ENCODE peak calls at places on chromosomes 4 and X, in nine cellular contexts. A is choroid plexus epithelial cell, U is uterus, F is left ventricle myocardium inferior, W is transverse colon, V is foreskin fibroblast, P is tibial nerve, E is ascending aorta, D is body of pancreas. Z is an unnamed sample.

GRCh38 chr4:118033148-118034060 is 882 bp upstream of the NDST3 start:
- DNase-seq in A (peak), U (no peak), F (no peak), W (peak), V (peak), P (no peak), E (no peak), D (peak), Z (peak)

GRCh38 chr4:30840571-30840970 is 120.4 kb downstream of the PCDH7 start:
- DNase-seq in A (peak), U (no peak), F (no peak), W (no peak), V (no peak), P (no peak), E (no peak), D (no peak), Z (peak)

GRCh38 chrX:49001521-49002090 is 458 bp downstream of the GRIPAP1 start:
- DNase-seq in A (peak), U (peak), F (no peak), W (peak), V (peak), P (no peak), E (no peak), D (no peak), Z (peak)

GRCh38 chrX:53078943-53079342 is 3.2 kb upstream of the TSPYL2 start:
- DNase-seq in A (no peak), U (no peak), F (no peak), W (no peak), V (no peak), P (no peak), E (no peak), D (no peak), Z (no peak)

GRCh38 chr4:15003891-15004700 is 1.8 kb downstream of the CPEB2 start:
- DNase-seq in A (no peak), U (peak), F (peak), W (peak), V (no peak), P (peak), E (peak), D (peak), Z (no peak)

GRCh38 chr4:25178838-25179261 is 18.6 kb upstream of the SEPSECS start:
- DNase-seq in A (no peak), U (no peak), F (no peak), W (no peak), V (no peak), P (no peak), E (no peak), D (no peak), Z (no peak)

GRCh38 chr4:125319311-125319710 is 4.6 kb downstream of the FAT4 start:
- DNase-seq in A (peak), U (no peak), F (no peak), W (no peak), V (no peak), P (no peak), E (no peak), D (no peak), Z (peak)

GRCh38 chr4:52868138-52868537 is 6.0 kb downstream of the RASL11B start:
- DNase-seq in A (peak), U (peak), F (peak), W (no peak), V (no peak), P (no peak), E (no peak), D (no peak), Z (no peak)

GRCh38 chr4:24488399-24489164 is 95.8 kb downstream of the DHX15 start:
- DNase-seq in A (peak), U (peak), F (peak), W (peak), V (peak), P (peak), E (no peak), D (peak), Z (peak)

GRCh38 chrX:111302284-111302683 is 32.0 kb upstream of the CAPN6 start:
- DNase-seq in A (no peak), U (no peak), F (no peak), W (no peak), V (no peak), P (no peak), E (no peak), D (no peak), Z (no peak)

GRCh38 chr4:134200811-134201215 is 776 bp downstream of the PABPC4L start:
- DNase-seq in A (peak), U (no peak), F (no peak), W (no peak), V (no peak), P (no peak), E (no peak), D (no peak), Z (no peak)
- H3K4me3 ChIP-seq in A (peak), U (peak), F (peak), W (no peak), V (peak), P (peak), E (peak), D (peak), Z (peak)

DNA sequence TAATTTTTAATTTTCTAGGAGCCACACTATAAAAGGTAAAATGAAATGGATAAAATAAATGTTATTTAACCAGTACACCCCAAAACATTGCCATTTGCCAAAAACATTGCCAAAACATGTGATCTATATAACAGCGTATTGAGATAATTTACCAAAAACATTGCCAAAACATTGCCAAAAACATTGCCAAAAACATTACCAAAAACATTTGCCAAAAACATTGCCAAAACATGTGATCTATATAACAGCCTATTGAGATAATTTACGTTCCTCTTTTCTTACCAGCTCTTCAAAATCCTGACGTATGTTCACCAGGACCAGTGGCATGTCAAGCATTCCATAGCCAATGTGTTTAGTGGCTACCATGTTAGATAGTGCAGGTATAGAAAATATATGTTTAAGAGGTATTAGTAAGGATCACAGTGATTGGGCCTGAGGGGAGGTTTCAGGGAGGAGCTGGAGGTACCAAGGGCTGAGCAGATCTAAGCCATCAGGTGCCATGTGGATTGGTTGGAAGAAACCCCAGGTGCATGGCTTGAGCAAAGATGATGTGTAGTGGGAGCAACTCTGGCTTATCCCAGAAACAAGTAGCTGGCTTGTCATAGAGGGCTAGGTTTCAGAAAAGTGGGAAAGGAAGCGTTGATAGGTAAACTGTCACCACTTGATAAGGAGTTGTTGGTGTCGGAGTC is 42.6 kb downstream of the RAPGEF2 start:
- DNase-seq in A (no peak), U (no peak), F (no peak), W (no peak), V (no peak), P (no peak), E (no peak), D (no peak), Z (no peak)
- TF ChIP-seq CTCF in A (no peak), U (no peak), F (no peak), W (no peak), V (no peak), P (no peak), E (no peak), D (no peak), Z (no peak)

DNA sequence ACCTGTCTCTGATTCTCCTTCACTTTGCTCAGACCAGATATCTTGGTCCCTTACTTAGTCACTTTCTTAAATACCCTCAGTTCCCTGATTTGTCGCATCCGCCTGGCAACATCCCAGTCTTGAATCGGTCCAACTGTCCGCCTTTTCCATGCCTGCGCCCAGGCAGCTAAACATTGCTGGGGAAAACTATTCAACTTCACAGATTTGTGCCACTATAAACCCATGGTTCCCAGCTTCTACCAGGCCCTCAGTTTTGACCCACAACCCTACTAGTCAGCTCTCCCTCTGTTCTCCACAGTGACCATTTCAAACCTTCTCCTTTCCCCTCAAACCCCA is 451 bp upstream of the FGD1 start:
- DNase-seq in A (no peak), U (peak), F (no peak), W (no peak), V (no peak), P (no peak), E (no peak), D (no peak), Z (no peak)
- H3K4me3 ChIP-seq in A (peak), U (peak), F (peak), W (no peak), V (peak), P (no peak), E (peak), D (no peak), Z (peak)

DNA sequence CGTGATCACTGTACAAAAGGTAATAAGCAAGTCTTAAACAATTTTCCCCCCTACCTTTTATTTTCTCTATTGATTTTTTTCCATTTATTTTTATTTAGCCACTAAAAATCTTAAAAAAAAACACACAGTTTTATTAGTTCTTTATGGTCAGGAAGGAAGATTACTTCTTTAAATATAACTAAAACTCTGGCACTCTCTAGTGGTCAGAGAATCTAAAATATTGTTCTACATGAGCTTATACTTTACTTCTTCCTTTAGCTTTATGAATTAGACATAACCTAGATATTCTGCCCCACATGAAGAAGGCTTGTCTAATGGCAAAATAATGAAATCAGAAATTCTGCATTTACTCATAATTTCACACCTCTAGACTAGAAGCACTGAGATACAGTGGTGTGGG is 135.2 kb downstream of the PDE5A start:
- DNase-seq in A (peak), U (no peak), F (no peak), W (no peak), V (no peak), P (no peak), E (no peak), D (no peak), Z (no peak)
- TF ChIP-seq CTCF in A (peak), U (no peak), F (peak), W (peak), V (peak), P (no peak), E (peak), D (no peak), Z (no peak)

GRCh38 chrX:115592997-115593734 is 32.2 kb downstream of the PLS3 start:
- DNase-seq in A (peak), U (no peak), F (no peak), W (no peak), V (no peak), P (no peak), E (no peak), D (no peak), Z (peak)
- H3K4me3 ChIP-seq in A (peak), U (no peak), F (peak), W (no peak), V (no peak), P (no peak), E (no peak), D (no peak), Z (peak)

DNA sequence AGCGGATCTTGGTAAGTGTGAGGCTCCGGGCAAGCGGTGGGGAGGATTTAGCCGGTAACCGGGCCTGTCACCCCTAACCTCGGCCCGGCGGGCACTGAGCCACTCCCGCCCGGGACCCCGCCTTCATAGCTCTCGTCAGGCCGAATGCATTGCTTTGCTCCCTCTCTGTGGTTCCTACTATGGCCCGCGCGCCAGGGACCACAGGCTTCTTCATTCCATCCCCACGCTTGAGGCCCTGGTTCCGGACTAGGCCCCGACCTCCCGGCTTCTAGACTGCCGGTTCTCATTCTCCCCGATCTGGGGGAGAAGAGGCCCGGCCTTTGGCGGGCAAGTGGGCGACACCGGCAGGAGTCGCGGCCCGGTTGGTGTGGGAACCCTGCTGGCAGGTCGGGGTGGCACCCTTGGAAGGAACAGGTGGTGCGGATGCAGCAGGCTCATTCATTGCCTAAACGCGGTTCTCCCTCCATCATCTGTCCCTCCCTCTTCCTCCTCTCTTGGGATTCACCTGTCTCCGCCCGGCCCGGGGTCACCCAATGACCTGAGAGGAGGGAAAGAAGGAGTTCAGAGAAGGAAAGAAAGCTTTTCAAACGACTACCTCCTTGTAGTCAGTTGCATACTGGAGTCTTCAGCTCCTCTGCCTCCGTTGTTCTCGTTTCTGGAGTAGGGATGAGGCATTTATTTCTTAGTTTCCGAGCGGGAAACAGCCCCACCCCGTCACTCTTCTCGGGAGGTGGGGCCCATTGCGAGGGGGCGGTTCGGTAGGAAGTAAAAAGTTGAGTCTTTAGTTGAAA is at the start of gene NDUFC1:
- DNase-seq in A (peak), U (peak), F (peak), W (peak), V (no peak), P (no peak), E (no peak), D (peak), Z (peak)
- TF ChIP-seq CTCF in A (peak), U (no peak), F (peak), W (peak), V (no peak), P (no peak), E (peak), D (peak), Z (peak)

GRCh38 chr4:67403342-67403741 is 142.0 kb downstream of the CENPC start:
- DNase-seq in A (peak), U (no peak), F (no peak), W (no peak), V (no peak), P (no peak), E (no peak), D (no peak), Z (no peak)
- H3K4me3 ChIP-seq in A (no peak), U (no peak), F (no peak), W (no peak), V (no peak), P (no peak), E (no peak), D (no peak), Z (no peak)

DNA sequence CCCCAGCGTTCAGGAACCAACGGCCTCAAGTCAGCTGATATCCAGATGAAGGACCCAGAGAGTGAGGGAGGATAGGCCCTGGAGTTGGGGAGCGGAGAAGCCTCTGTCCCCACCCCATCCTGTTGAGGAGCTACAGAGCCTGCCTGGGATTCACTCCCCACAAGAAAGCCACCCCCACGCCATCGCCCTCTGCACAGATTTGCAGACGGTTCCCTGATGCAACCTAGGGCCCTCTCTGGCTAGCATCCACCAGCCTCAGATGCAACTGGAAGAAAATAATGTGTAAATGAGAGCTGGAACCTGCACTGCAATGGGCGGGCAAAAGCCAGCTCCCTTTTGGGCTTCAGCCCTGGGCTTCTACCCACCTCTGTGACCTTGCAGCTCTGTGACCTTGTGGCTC is 185.6 kb downstream of the BCOR start:
- DNase-seq in A (no peak), U (no peak), F (no peak), W (no peak), V (no peak), P (no peak), E (no peak), D (no peak), Z (no peak)
- TF ChIP-seq CTCF in A (no peak), U (no peak), F (no peak), W (no peak), V (no peak), P (no peak), E (no peak), D (no peak), Z (no peak)

Z was measured in astrocyte of the spinal cord.